ENCODE peak calls at places on chromosomes 6 and 20, in nine cellular contexts. Q, B, Y, W, S, T, K, M and X are unnamed samples.

GRCh38 chr6:111057074-111057752 is 30.1 kb upstream of the SLC16A10 start:
- DNase-seq in W (peak), Q (peak), K (peak), B (peak), T (no peak), M (peak), S (no peak), Y (no peak), X (peak)

GRCh38 chr6:136274062-136274461 is 15.6 kb downstream of the BCLAF1 start:
- DNase-seq in T (no peak), M (no peak), Y (no peak), B (no peak), S (no peak), W (no peak), Q (no peak), K (no peak), X (no peak)

GRCh38 chr6:41457303-41457670 is 88.9 kb upstream of the FOXP4 start:
- DNase-seq in M (no peak), Y (no peak), S (no peak), T (no peak), Q (no peak), W (no peak), B (no peak), K (no peak), X (no peak)

GRCh38 chr6:129032602-129033001 is 149.7 kb downstream of the LAMA2 start:
- DNase-seq in Q (no peak), B (peak), W (no peak), T (no peak), S (no peak), K (no peak), M (no peak), Y (no peak), X (no peak)

GRCh38 chr20:36813784-36814136 is 40.2 kb upstream of the DSN1 start:
- DNase-seq in B (no peak), T (no peak), Y (no peak), M (no peak), Q (no peak), K (no peak), W (no peak), S (no peak), X (no peak)

GRCh38 chr6:163641706-163642105 is 227.2 kb downstream of the QKI start:
- DNase-seq in S (no peak), M (no peak), K (no peak), Q (no peak), W (no peak), B (no peak), T (no peak), Y (no peak), X (no peak)

GRCh38 chr20:17225891-17226409 is 890 bp upstream of the PCSK2 start:
- DNase-seq in K (no peak), S (no peak), T (no peak), W (no peak), M (no peak), B (no peak), Q (no peak), Y (no peak), X (no peak)

GRCh38 chr20:50165687-50166554 is 12.4 kb upstream of the PEDS1 start:
- DNase-seq in W (peak), B (peak), Y (peak), Q (peak), T (peak), K (peak), M (peak), S (peak), X (peak)

GRCh38 chr20:31833130-31833930 is 12.1 kb downstream of the FOXS1 start:
- DNase-seq in Q (peak), W (no peak), K (peak), Y (no peak), M (no peak), B (peak), S (no peak), T (peak), X (peak)

GRCh38 chr6:45378324-45378926 is 691 bp upstream of the SUPT3H start:
- DNase-seq in S (no peak), K (no peak), Y (no peak), W (no peak), T (no peak), M (peak), B (no peak), Q (peak), X (peak)

DNA sequence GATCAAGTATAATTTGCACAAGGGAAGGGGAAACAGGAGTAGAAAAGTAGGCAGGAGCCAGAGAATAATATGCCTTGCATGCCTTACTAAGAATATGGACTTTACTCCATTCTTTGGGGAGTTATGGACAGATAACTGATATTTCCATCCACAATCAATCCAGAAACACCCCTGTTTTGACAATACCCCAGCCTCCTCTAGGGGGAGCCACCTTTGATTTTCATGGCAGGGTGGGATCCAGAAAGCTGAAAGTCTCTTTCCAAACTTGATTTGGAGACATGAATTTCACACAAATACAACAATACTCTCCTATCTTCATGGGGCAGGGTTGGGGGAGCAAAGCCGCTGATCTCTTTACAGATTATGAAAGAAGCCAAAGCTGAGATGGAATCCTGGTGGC is 404.1 kb downstream of the FOXA2 start:
- DNase-seq in Y (no peak), B (no peak), K (no peak), S (no peak), W (no peak), Q (no peak), M (no peak), T (no peak), X (no peak)
- TF ChIP-seq CTCF in Y (no peak), B (peak), K (no peak), S (no peak), W (peak), Q (no peak), M (no peak), T (no peak), X (peak)

DNA sequence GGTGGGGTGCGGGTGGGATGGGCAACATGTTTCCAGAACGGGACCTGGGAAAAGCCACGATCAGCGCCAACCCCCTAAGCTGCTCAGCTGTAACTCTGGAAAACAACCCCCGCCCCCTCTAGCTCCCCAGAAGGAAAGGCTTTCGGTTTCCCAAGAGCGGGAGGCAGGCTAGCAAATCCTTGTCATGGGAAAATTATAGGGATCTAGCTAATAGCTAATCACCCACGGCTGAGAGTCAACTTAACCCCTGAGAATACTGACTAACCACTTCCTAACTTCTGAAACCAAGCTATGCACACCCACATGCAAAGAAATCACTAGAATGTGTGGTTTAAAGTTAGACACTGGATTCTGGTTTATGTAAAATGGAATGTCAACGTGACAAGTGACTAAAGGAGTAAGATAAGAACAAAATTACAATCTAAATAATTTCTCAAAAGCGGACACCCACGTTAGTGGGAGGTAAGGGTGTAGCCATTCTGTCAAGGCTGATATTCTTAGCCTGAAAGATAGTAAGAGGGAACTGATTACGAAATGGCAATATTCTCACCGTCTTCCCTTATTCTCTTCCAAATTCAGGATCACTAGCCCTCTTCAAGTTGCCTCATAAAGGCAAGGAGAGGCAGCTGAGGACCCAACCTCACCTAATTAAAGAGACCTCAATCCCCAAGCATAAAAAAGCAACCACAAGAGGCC is 20.1 kb downstream of the JAG1 start:
- DNase-seq in W (no peak), M (peak), T (no peak), B (peak), Y (no peak), S (no peak), K (peak), Q (peak), X (peak)
- H3K4me3 ChIP-seq in W (no peak), M (no peak), T (no peak), B (peak), Y (peak), S (peak), K (peak), Q (no peak), X (no peak)

GRCh38 chr6:27239258-27239657 is 8.2 kb upstream of the PRSS16 start:
- DNase-seq in Q (no peak), S (no peak), K (no peak), Y (no peak), M (no peak), B (no peak), W (no peak), T (no peak), X (no peak)

GRCh38 chr6:27237089-27237723 is 10.3 kb upstream of the PRSS16 start:
- DNase-seq in T (no peak), Y (no peak), S (no peak), B (peak), Q (no peak), M (peak), K (no peak), W (peak), X (peak)

GRCh38 chr6:27234576-27234975 is 12.9 kb upstream of the PRSS16 start:
- DNase-seq in S (no peak), Y (no peak), B (no peak), K (no peak), T (no peak), M (no peak), W (no peak), Q (no peak), X (no peak)

GRCh38 chr6:27241443-27241842 is 6.1 kb upstream of the PRSS16 start:
- DNase-seq in T (no peak), B (no peak), K (no peak), Q (no peak), Y (no peak), W (no peak), S (no peak), M (no peak), X (no peak)

GRCh38 chr6:27238010-27238983 is 9.2 kb upstream of the PRSS16 start:
- DNase-seq in T (no peak), Q (no peak), Y (no peak), K (no peak), M (no peak), S (no peak), W (peak), B (no peak), X (peak)
- TF ChIP-seq CTCF in T (no peak), Q (no peak), Y (no peak), K (no peak), M (no peak), S (no peak), W (no peak), B (no peak), X (no peak)

DNA sequence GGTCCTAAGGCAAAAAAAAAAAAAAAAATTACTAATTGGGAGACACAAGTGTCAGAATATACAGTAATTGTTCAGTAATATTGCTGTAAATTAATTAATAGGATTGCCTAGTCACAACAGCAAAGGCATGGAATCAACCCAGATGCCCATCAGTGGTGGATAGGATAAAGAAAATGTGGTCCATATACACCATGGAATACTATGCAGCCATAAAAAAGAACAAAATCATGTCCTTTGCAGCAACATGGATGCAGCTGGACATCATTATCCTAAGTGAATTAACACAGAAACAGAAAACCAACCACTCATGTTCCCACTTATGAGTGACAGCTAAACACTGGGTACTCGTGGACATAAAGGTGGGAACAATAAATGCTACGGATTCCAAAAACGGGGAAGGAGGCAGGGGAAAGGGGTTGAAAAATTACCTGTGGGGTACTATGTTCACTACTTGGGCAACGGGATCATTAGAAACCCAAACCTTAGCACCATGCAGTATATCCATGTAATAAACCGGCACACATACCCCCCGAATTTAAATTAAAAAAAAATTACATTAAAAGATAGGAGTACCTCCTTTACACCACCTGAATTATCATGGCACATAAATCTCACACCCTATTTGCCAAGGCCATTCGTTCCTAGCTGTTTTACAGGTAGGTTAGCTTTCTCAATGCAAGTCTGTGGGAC is 689 bp upstream of the PFDN4 start:
- DNase-seq in T (no peak), K (no peak), Y (no peak), W (no peak), Q (no peak), B (no peak), S (no peak), M (no peak), X (no peak)
- H3K4me3 ChIP-seq in T (peak), K (peak), Y (peak), W (peak), Q (no peak), B (no peak), S (peak), M (no peak), X (no peak)

DNA sequence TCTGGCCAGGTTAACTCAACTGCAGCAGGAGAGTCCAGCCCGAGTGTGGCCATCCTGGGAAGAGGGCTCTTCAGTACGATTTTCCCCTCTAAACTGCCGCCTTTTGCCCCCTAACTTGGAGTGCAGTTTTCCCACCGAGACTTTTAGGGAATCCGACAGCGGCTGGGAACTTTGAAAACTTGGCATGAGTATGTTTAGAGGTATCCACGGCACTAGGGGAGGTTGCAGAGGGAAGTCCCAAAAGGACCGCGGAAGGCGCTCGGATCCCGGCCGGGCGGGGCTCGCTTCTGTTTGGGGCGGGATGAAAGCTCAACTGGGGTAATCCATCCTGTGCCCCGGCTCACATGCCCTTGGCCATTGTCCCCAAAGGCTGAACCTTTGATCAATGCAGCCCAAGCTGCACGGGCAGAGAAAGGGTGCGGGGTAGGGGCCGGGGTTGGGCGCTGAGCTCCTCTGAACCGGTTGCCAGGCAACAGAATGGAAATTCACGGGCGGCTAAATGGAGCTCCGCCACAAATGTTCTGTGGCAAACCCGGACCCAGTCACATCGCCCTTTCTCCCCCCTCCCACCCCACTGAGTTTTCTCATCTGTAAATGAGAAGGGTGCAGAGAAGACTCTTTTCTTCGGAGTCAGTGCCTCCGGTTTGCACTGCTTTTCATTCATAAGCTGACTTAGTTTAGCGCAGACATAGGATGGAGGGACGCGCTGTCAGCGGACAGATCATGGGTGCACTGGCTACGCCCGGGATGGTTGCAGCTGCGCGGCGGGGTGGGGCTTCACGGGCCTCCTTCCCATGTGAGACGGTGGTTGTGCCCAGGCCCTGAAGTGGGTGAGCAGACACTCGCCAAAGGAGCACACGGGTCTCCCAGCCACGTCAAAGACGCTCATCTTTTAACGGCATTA is 2.3 kb downstream of the BMP6 start:
- DNase-seq in Y (no peak), W (peak), K (peak), B (no peak), Q (peak), T (no peak), M (no peak), S (no peak), X (peak)
- TF ChIP-seq CTCF in Y (no peak), W (no peak), K (no peak), B (no peak), Q (no peak), T (no peak), M (no peak), S (no peak), X (no peak)